ENCODE peak calls at places on chromosomes 4 and X, in six cellular contexts. L, U, G, F, T and C are unnamed samples.

GRCh38 chrX:8404443-8404842 is 60.2 kb upstream of the VCX3B start:
- DNase-seq in L (no peak), U (no peak), G (no peak), F (no peak), T (no peak), C (peak)

GRCh38 chr4:72900952-72901351 is 168.6 kb downstream of the COX18 start:
- DNase-seq in L (no peak), U (no peak), G (no peak), F (no peak), T (no peak), C (no peak)

GRCh38 chr4:55438314-55438713 is 42.6 kb downstream of the TMEM165 start:
- DNase-seq in L (no peak), U (no peak), G (no peak), F (no peak), T (no peak), C (no peak)

GRCh38 chr4:173860079-173860478 is 330.1 kb upstream of the HAND2 start:
- DNase-seq in L (no peak), U (no peak), G (no peak), F (no peak), T (no peak), C (no peak)

GRCh38 chrX:49226946-49227345 is 6.2 kb downstream of the CACNA1F start:
- DNase-seq in L (no peak), U (no peak), G (no peak), F (no peak), T (no peak), C (no peak)

GRCh38 chr4:168887809-168888208 is 122.2 kb downstream of the CBR4 start:
- DNase-seq in L (no peak), U (no peak), G (no peak), F (no peak), T (no peak), C (no peak)

GRCh38 chr4:40617903-40618302 is 11.8 kb downstream of the RBM47 start:
- DNase-seq in L (no peak), U (no peak), G (no peak), F (no peak), T (no peak), C (no peak)

GRCh38 chr4:70544279-70544870 is 26.0 kb downstream of the AMTN start:
- DNase-seq in L (no peak), U (no peak), G (no peak), F (no peak), T (peak), C (no peak)

GRCh38 chrX:109952050-109952449 is 50.9 kb upstream of the TMEM164 start:
- DNase-seq in L (no peak), U (no peak), G (no peak), F (no peak), T (no peak), C (no peak)

GRCh38 chr4:145076473-145076855 is 21.5 kb downstream of the ANAPC10 start:
- DNase-seq in L (no peak), U (no peak), G (no peak), F (no peak), T (no peak), C (no peak)

GRCh38 chr4:189364032-189364449 is 576.6 kb upstream of the FRG1 start:
- DNase-seq in L (no peak), U (no peak), G (no peak), F (no peak), T (peak), C (no peak)

GRCh38 chrX:9465380-9466114 is 689 bp downstream of the TBL1X start:
- DNase-seq in L (no peak), U (peak), G (peak), F (peak), T (peak), C (no peak)

GRCh38 chrX:107996124-107996523 is 14.0 kb upstream of the TEX13B start:
- DNase-seq in L (no peak), U (no peak), G (no peak), F (no peak), T (no peak), C (no peak)

GRCh38 chrX:21658152-21658737 is at the start of gene KLHL34:
- DNase-seq in L (no peak), U (peak), G (no peak), F (peak), T (no peak), C (no peak)

GRCh38 chr4:84660606-84661005 is 77.7 kb downstream of the CDS1 start:
- DNase-seq in L (no peak), U (no peak), G (no peak), F (no peak), T (no peak), C (no peak)

GRCh38 chr4:61223385-61223784 is 23.3 kb downstream of the ADGRL3 start:
- DNase-seq in L (no peak), U (no peak), G (no peak), F (no peak), T (no peak), C (no peak)

GRCh38 chr4:82335043-82335442 is 38.7 kb downstream of the HNRNPD start:
- DNase-seq in L (no peak), U (no peak), G (no peak), F (no peak), T (no peak), C (no peak)

GRCh38 chr4:156734965-156735895 is 236.4 kb downstream of the PDGFC start:
- DNase-seq in L (no peak), U (no peak), G (no peak), F (no peak), T (peak), C (no peak)

GRCh38 chrX:20527458-20528099 is 260.9 kb upstream of the RPS6KA3 start:
- DNase-seq in L (no peak), U (no peak), G (no peak), F (no peak), T (peak), C (no peak)

GRCh38 chr4:31620476-31620875 is 900.3 kb downstream of the PCDH7 start:
- DNase-seq in L (no peak), U (no peak), G (no peak), F (no peak), T (no peak), C (peak)

GRCh38 chrX:124393238-124393637 is 46.9 kb downstream of the SH2D1A start:
- DNase-seq in L (no peak), U (no peak), G (no peak), F (no peak), T (no peak), C (no peak)

GRCh38 chr4:33746979-33747378 is 2497.3 kb downstream of the ARAP2 start:
- DNase-seq in L (no peak), U (no peak), G (no peak), F (no peak), T (no peak), C (no peak)

GRCh38 chrX:85506871-85507270 is 127.4 kb upstream of the POF1B start:
- DNase-seq in L (no peak), U (no peak), G (no peak), F (no peak), T (no peak), C (no peak)

GRCh38 chrX:136030357-136031225 is 45.4 kb downstream of the SLC9A6 start:
- DNase-seq in L (peak), U (no peak), G (peak), F (no peak), T (peak), C (no peak)

GRCh38 chrX:132330156-132330729 is 111.0 kb upstream of the RAP2C start:
- DNase-seq in L (no peak), U (no peak), G (no peak), F (no peak), T (no peak), C (no peak)

GRCh38 chrX:118495958-118496762 is 545 bp downstream of the DOCK11 start:
- DNase-seq in L (no peak), U (peak), G (peak), F (peak), T (no peak), C (no peak)

GRCh38 chr4:61489927-61490326 is 289.8 kb downstream of the ADGRL3 start:
- DNase-seq in L (no peak), U (no peak), G (no peak), F (no peak), T (no peak), C (no peak)